ENCODE peak calls at places on chromosomes 3 and 15, in five cellular contexts. One of them, this sample, is unnamed.

GRCh38 chr15:21260966-21261395 is 179.3 kb downstream of the POTEB3 start:
- DNase-seq in lung: no peak
- DNase-seq in astrocyte of the spinal cord: peak; percentile 1
- DNase-seq in A549: no peak
- DNase-seq in HTR-8/SVneo: no peak
- DNase-seq in this sample: no peak

GRCh38 chr3:8506611-8507061 is 5.0 kb downstream of the LMCD1 start:
- DNase-seq in astrocyte of the spinal cord: peak; percentile 58
- DNase-seq in HTR-8/SVneo: no peak
- DNase-seq in lung: no peak
- DNase-seq in A549: no peak
- DNase-seq in this sample: no peak

GRCh38 chr3:57689367-57690053 is 3.4 kb downstream of the DENND6A start:
- DNase-seq in astrocyte of the spinal cord: no peak
- DNase-seq in lung: no peak
- DNase-seq in A549: no peak
- DNase-seq in HTR-8/SVneo: no peak
- DNase-seq in this sample: no peak

GRCh38 chr3:27714101-27714526 is 8.0 kb downstream of the EOMES start:
- DNase-seq in HTR-8/SVneo: no peak
- DNase-seq in lung: no peak
- DNase-seq in A549: no peak
- DNase-seq in astrocyte of the spinal cord: no peak
- DNase-seq in this sample: no peak

GRCh38 chr3:134426660-134427181 is 52.5 kb upstream of the AMOTL2 start:
- DNase-seq in lung: no peak
- DNase-seq in A549: no peak
- DNase-seq in HTR-8/SVneo: no peak
- DNase-seq in astrocyte of the spinal cord: peak; percentile 91
- DNase-seq in this sample: no peak

GRCh38 chr3:189914799-189915198 is 205.9 kb downstream of the P3H2 start:
- DNase-seq in A549: peak; percentile 23
- DNase-seq in astrocyte of the spinal cord: peak; percentile 90
- DNase-seq in lung: no peak
- DNase-seq in HTR-8/SVneo: peak; percentile 43
- DNase-seq in this sample: peak; percentile 61

GRCh38 chr15:29687204-29687768 is 135.0 kb downstream of the TJP1 start:
- DNase-seq in astrocyte of the spinal cord: no peak
- DNase-seq in lung: no peak
- DNase-seq in A549: no peak
- DNase-seq in HTR-8/SVneo: no peak
- DNase-seq in this sample: no peak

GRCh38 chr3:123027292-123028232 is at the start of gene SEMA5B:
- DNase-seq in A549: peak; percentile 36
- DNase-seq in HTR-8/SVneo: peak; percentile 43
- DNase-seq in lung: no peak
- DNase-seq in astrocyte of the spinal cord: no peak
- DNase-seq in this sample: no peak

GRCh38 chr3:79369306-79369705 is 398.5 kb downstream of the ROBO1 start:
- DNase-seq in astrocyte of the spinal cord: peak; percentile 49
- DNase-seq in HTR-8/SVneo: no peak
- DNase-seq in lung: no peak
- DNase-seq in A549: no peak
- DNase-seq in this sample: no peak

GRCh38 chr3:49493901-49494300 is 23.8 kb downstream of the DAG1 start:
- DNase-seq in A549: no peak
- DNase-seq in lung: no peak
- DNase-seq in HTR-8/SVneo: no peak
- DNase-seq in astrocyte of the spinal cord: no peak
- DNase-seq in this sample: no peak

GRCh38 chr15:69119692-69120395 is 40.6 kb upstream of the GLCE start:
- DNase-seq in A549: no peak
- DNase-seq in astrocyte of the spinal cord: no peak
- DNase-seq in HTR-8/SVneo: no peak
- DNase-seq in lung: no peak
- DNase-seq in this sample: no peak

GRCh38 chr15:74889390-74889881 is 406 bp upstream of the MPI start:
- DNase-seq in HTR-8/SVneo: peak; percentile 33
- DNase-seq in lung: no peak
- DNase-seq in astrocyte of the spinal cord: no peak
- DNase-seq in A549: no peak
- DNase-seq in this sample: no peak

GRCh38 chr3:7015683-7016440 is 154.9 kb downstream of the GRM7 start:
- DNase-seq in astrocyte of the spinal cord: peak; percentile 14
- DNase-seq in lung: no peak
- DNase-seq in A549: no peak
- DNase-seq in HTR-8/SVneo: no peak
- DNase-seq in this sample: no peak

GRCh38 chr3:15206662-15207576 is 873 bp downstream of the CAPN7 start:
- DNase-seq in A549: peak; percentile 19
- DNase-seq in HTR-8/SVneo: no peak
- DNase-seq in lung: peak; percentile 40
- DNase-seq in astrocyte of the spinal cord: peak; percentile 46
- DNase-seq in this sample: peak; percentile 38

GRCh38 chr3:71521021-71521352 is 62.5 kb downstream of the FOXP1 start:
- DNase-seq in A549: no peak
- DNase-seq in astrocyte of the spinal cord: no peak
- DNase-seq in HTR-8/SVneo: no peak
- DNase-seq in lung: no peak
- DNase-seq in this sample: no peak

GRCh38 chr3:7728566-7729519 is 772.8 kb upstream of the LMCD1 start:
- DNase-seq in HTR-8/SVneo: no peak
- DNase-seq in astrocyte of the spinal cord: no peak
- DNase-seq in A549: no peak
- DNase-seq in lung: no peak
- DNase-seq in this sample: no peak

GRCh38 chr3:7897643-7898042 is 604.0 kb upstream of the LMCD1 start:
- DNase-seq in lung: no peak
- DNase-seq in astrocyte of the spinal cord: no peak
- DNase-seq in HTR-8/SVneo: no peak
- DNase-seq in A549: no peak
- DNase-seq in this sample: no peak

GRCh38 chr3:36991147-36991546 is 1.8 kb downstream of the EPM2AIP1 start:
- DNase-seq in astrocyte of the spinal cord: no peak
- DNase-seq in A549: no peak
- DNase-seq in lung: no peak
- DNase-seq in HTR-8/SVneo: no peak
- DNase-seq in this sample: no peak

GRCh38 chr3:176584413-176585176 is 612.7 kb downstream of the TBL1XR1 start:
- DNase-seq in HTR-8/SVneo: no peak
- DNase-seq in lung: no peak
- DNase-seq in A549: no peak
- DNase-seq in astrocyte of the spinal cord: peak; percentile 25
- DNase-seq in this sample: no peak

GRCh38 chr3:103002447-103002846 is 567.6 kb downstream of the ZPLD1 start:
- DNase-seq in astrocyte of the spinal cord: peak; percentile 54
- DNase-seq in lung: no peak
- DNase-seq in HTR-8/SVneo: no peak
- DNase-seq in A549: no peak
- DNase-seq in this sample: no peak

GRCh38 chr3:42262525-42262924 is 3.5 kb downstream of the CCK start:
- DNase-seq in astrocyte of the spinal cord: peak; percentile 65
- DNase-seq in lung: no peak
- DNase-seq in HTR-8/SVneo: peak; percentile 35
- DNase-seq in A549: peak; percentile 14
- DNase-seq in this sample: peak; percentile 9

GRCh38 chr3:123064914-123065313 is 1.9 kb upstream of the PDIA5 start:
- DNase-seq in astrocyte of the spinal cord: no peak
- DNase-seq in A549: no peak
- DNase-seq in lung: no peak
- DNase-seq in HTR-8/SVneo: no peak
- DNase-seq in this sample: no peak

GRCh38 chr15:58929891-58930416 is 3.5 kb downstream of the SLTM start:
- DNase-seq in astrocyte of the spinal cord: no peak
- DNase-seq in HTR-8/SVneo: no peak
- DNase-seq in A549: no peak
- DNase-seq in lung: no peak
- DNase-seq in this sample: no peak

This sample was measured in HS-27A.